ENCODE peak calls at places on chromosome 21, in four cellular contexts. I is suprapubic skin, P is HepG2, B is upper lobe of left lung. A is an unnamed sample.

GRCh38 chr21:45283611-45284455 is 3.9 kb downstream of the POFUT2 start:
- DNase-seq in I (peak), P (no peak), B (peak), A (no peak)

GRCh38 chr21:45295576-45296365 is 8.1 kb upstream of the POFUT2 start:
- DNase-seq in I (peak), P (no peak), B (no peak), A (no peak)

GRCh38 chr21:44965251-44966022 is 25.6 kb downstream of the SLX9 start:
- DNase-seq in I (no peak), P (no peak), B (peak), A (no peak)

GRCh38 chr21:35324372-35325220 is 275.5 kb upstream of the RUNX1 start:
- DNase-seq in I (no peak), P (no peak), B (no peak), A (no peak)

GRCh38 chr21:27480841-27481261 is 514.0 kb upstream of the ADAMTS5 start:
- DNase-seq in I (no peak), P (no peak), B (no peak), A (no peak)

GRCh38 chr21:16770279-16770678 is 742.6 kb upstream of the CXADR start:
- DNase-seq in I (no peak), P (no peak), B (no peak), A (no peak)

GRCh38 chr21:23939369-23940065 is 1667.8 kb downstream of the MRPL39 start:
- DNase-seq in I (no peak), P (no peak), B (no peak), A (no peak)

GRCh38 chr21:35952651-35953340 is 107.5 kb downstream of the SETD4 start:
- DNase-seq in I (no peak), P (no peak), B (no peak), A (no peak)

GRCh38 chr21:45635271-45636151 is 8.0 kb upstream of the PCBP3 start:
- DNase-seq in I (no peak), P (no peak), B (no peak), A (no peak)

GRCh38 chr21:46184625-46185555 is 631 bp upstream of the SPATC1L start:
- DNase-seq in I (peak), P (peak), B (peak), A (peak)

GRCh38 chr21:46100426-46100825 is 2.5 kb downstream of the COL6A2 start:
- DNase-seq in I (peak), P (no peak), B (no peak), A (no peak)

GRCh38 chr21:45152265-45152746 is 77.9 kb downstream of the ADARB1 start:
- DNase-seq in I (no peak), P (no peak), B (peak), A (peak)

GRCh38 chr21:43890042-43890441 is 25.0 kb downstream of the AGPAT3 start:
- DNase-seq in I (no peak), P (no peak), B (no peak), A (no peak)

GRCh38 chr21:43892984-43893535 is 28.0 kb downstream of the AGPAT3 start:
- DNase-seq in I (no peak), P (no peak), B (no peak), A (no peak)

GRCh38 chr21:43892334-43892733 is 27.3 kb downstream of the AGPAT3 start:
- DNase-seq in I (no peak), P (no peak), B (no peak), A (no peak)

GRCh38 chr21:43894206-43894577 is 29.2 kb downstream of the AGPAT3 start:
- DNase-seq in I (no peak), P (no peak), B (no peak), A (no peak)

DNA sequence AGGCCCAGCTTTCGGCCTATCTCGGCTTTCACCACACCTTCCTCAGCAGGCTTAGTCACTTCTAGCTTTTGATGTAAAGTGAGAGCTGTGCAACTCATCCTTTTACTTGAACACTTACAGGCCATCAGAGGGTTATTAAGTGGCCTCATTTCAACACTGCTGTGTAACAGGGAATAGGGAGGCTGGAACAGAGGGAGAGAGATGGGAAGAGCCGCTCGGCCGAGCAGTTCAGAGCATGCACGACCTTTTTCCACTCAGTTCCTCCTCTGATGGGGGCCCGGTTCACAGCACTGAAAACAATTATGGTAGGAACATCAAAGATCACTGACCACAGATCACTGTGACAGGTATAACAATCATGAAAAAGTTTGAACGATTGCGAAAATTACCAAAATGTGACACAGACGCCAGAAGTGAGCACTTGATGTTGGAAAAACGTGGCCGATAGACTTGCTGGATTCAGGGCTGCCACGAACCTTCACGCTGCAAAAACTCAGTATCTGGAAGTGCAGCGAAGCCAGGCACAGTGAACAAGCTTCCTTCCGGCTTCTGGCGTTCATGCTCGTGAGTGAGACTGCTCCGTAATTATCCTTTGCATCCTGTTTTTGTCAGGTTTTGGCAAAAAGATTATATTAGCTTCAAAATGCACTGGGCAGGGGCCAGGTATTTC is 28.6 kb downstream of the AGPAT3 start:
- DNase-seq in I (no peak), P (no peak), B (no peak), A (peak)
- TF ChIP-seq POLR2A in I (no peak), P (no peak), B (no peak), A (no peak)

GRCh38 chr21:41578708-41579107 is 70.8 kb upstream of the TMPRSS2 start:
- DNase-seq in I (no peak), P (no peak), B (no peak), A (no peak)
- TF ChIP-seq POLR2A in I (no peak), P (no peak), B (no peak), A (no peak)

DNA sequence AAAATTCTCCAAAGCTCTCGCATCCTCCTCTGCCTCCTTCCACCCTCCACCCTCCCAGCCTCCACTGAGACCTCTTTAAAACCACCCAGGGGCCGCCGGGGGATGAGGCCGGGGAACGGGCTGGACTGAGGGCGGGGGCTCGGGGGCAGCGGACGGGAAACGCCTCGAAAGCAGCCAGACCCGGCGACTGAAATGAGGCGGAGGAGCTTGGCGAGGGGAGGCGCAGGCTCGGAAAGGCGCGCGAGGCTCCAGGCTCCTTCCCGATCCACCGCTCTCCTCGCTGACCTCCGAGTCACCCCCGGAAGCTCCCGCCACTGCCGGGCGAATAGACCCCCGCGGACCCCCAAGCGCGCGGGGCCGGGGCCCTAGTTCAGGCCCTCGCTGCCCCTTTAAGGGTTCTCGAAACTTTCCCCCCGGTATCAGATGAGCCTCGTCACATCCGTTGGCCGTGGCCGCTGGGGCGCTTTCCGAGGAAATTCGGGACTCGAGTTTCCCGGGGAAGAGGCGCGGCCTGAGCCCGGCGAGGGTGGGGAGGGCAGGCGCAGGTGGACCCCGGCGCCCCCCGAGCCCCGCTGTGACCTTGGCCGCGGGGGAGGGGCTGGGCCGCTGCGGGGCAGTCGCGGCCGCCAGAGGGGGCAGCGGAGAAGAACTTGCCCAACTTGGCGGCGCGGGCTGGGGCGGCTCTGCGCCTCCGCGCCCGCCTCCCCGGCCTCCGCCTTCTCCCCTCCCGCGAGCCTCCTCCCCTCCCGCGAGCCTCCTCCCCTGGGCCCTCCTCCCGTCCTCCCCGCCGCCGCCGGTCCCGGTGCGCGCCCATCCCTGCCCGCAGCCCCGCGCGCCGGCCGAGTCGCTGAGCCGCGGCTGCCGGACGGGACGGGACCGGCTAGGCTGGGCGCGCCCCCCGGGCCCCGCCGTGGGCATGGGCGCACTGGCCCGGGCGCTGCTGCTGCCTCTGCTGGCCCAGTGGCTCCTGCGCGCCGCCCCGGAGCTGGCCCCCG is at the start of gene BACE2:
- DNase-seq in I (peak), P (no peak), B (peak), A (peak)
- TF ChIP-seq POLR2A in I (peak), P (no peak), B (peak), A (no peak)

DNA sequence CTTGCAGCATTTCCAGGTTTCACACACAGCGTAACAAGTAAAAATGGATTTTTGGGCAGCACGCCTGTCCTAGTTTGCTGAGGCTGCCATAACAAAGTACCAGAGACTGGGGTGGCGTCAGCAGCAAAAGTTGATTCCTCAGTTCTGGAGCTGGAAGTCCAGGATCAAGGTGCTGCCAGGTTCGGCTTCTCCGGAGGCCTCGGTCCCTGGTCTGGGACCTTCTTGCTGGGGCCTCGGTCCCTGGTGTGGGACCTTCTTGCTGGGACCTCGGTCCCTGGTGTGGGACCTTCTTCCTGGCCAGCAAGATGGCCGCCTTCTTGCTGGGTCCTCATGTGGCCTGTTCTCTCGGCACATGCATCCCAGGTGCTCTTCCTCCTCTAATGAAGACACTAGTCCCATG is 104.0 kb downstream of the PDE9A start:
- DNase-seq in I (no peak), P (no peak), B (no peak), A (no peak)
- TF ChIP-seq POLR2A in I (no peak), P (no peak), B (no peak), A (no peak)

GRCh38 chr21:39348355-39349210 is at the start of gene HMGN1:
- DNase-seq in I (peak), P (peak), B (peak), A (peak)
- TF ChIP-seq POLR2A in I (peak), P (peak), B (peak), A (no peak)

DNA sequence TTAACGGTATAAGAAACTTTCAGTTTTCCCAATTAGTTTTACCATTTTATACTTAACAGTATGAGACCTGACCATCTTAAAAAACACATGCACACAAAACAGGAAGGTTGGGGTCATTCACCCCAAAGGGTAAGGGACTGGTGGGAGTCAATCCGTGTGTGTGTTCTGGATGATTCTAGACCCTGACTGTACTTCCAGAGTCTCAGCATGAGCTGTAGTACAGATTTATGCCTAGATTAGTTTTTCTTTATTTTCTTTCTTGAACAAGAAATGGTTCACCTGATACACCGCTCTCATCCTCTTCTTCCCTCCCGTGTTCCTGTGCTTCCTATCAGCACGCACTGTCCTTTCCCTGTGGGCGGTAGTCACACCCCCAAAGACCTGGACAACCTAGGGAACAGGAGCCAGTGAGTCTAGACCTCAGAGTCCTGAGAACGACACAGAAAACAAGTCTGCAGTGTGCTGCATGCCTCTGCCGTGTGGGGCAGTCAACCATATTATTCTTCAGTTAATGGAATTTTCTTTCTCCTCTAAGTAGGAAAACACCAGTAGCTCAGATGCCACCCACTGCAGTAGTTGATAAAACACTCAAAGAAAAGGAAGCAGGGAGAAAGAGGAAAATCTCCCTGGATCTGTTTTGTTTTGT is 38.9 kb upstream of the MRPS6 start:
- DNase-seq in I (no peak), P (peak), B (no peak), A (no peak)
- TF ChIP-seq POLR2A in I (no peak), P (no peak), B (no peak), A (no peak)

DNA sequence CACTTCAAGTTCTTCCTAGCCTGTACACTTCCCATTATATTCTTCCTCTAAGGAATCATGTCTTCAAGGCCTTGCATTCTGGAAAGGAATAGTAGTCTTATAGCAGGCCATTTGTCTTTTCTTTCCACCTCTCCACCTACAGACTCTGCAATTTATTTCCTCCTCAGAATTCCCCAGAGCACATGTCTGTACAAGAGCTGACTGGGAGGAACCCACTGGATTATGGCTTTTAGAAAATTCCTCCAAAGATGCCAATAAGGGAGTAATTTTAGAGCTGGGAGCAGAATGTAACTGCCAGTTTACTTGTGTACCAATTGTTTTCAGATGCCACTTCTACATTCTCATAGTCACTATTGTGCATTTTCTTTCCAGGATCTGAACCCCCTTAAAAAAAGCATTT is 3.4 kb upstream of the PSMG1 start:
- DNase-seq in I (no peak), P (no peak), B (no peak), A (no peak)
- TF ChIP-seq POLR2A in I (no peak), P (no peak), B (no peak), A (no peak)

GRCh38 chr21:14480601-14481000 is 65.5 kb downstream of the SAMSN1 start:
- DNase-seq in I (no peak), P (no peak), B (no peak), A (no peak)

GRCh38 chr21:14487490-14488432 is 58.4 kb downstream of the SAMSN1 start:
- DNase-seq in I (no peak), P (no peak), B (no peak), A (peak)

GRCh38 chr21:14482165-14482564 is 64.0 kb downstream of the SAMSN1 start:
- DNase-seq in I (no peak), P (no peak), B (no peak), A (no peak)

GRCh38 chr21:14486869-14487268 is 59.2 kb downstream of the SAMSN1 start:
- DNase-seq in I (no peak), P (no peak), B (no peak), A (no peak)

DNA sequence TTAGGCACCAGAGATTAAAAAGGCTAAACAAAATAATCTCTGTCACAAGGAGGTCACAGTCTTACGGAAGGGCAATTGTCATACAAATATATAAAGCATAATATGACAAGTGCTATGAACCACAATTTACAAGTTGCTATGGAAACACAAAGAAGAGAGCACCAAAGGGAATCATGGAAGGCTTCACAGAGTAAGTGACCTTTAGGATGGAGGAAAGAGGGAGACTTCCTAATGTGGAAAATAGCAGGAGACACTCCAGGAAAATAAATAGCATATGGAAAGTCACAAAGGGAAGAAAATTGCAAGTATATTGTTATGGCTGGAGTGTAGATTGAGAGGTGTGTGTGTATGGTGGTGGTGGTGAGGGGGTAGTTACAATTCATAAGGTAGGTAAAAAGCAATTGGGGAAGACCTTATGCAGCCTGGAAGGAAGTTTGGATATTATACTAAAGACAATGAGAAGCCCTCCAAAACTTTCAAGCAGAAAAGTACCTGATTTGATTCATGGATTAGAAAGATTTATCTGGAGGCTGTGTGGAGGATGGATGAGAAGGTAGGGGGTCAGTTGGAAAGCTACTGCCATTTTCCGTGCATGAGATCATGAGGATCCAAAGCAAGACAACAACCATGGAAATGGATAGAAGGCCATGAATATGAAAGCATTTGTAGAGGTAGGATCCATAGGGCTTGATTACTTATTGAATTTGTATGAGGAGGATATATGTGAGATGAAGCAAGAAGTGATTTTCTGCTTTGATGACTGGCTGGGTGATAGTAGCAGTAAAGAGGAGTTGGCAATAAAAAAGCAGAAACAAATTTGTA is 61.7 kb downstream of the SAMSN1 start:
- DNase-seq in I (no peak), P (no peak), B (no peak), A (no peak)
- TF ChIP-seq POLR2A in I (no peak), P (no peak), B (no peak), A (no peak)

GRCh38 chr21:29181799-29182470 is 51.5 kb downstream of the MAP3K7CL start:
- DNase-seq in I (no peak), P (peak), B (no peak), A (no peak)
- TF ChIP-seq POLR2A in I (no peak), P (no peak), B (no peak), A (no peak)

A was measured in erythroblast.